ENCODE peak calls at places on chromosomes 3 and 15, in eight cellular contexts. D is ovary, A is uterus, S is body of pancreas, O is breast epithelium, B is thoracic aorta, V is endodermal cell, I is HCT116. Q is an unnamed sample.

GRCh38 chr15:93997071-93997658 is 234.2 kb upstream of the MCTP2 start:
- DNase-seq in D (no peak), A (peak), S (peak), O (no peak), B (no peak), V (no peak), I (peak), Q (no peak)

GRCh38 chr3:159632124-159632523 is 356.5 kb upstream of the IL12A start:
- DNase-seq in D (no peak), A (no peak), S (no peak), O (no peak), B (no peak), V (peak), I (no peak), Q (no peak)

GRCh38 chr3:120148187-120148954 is 54.1 kb upstream of the GSK3B start:
- DNase-seq in D (no peak), A (no peak), S (no peak), O (no peak), B (no peak), V (no peak), I (no peak), Q (no peak)

GRCh38 chr3:188700918-188701317 is 470.9 kb upstream of the TPRG1 start:
- DNase-seq in D (no peak), A (no peak), S (no peak), O (no peak), B (no peak), V (no peak), I (no peak), Q (no peak)

GRCh38 chr3:100042577-100042981 is 71.7 kb downstream of the FILIP1L start:
- DNase-seq in D (no peak), A (no peak), S (no peak), O (no peak), B (no peak), V (no peak), I (no peak), Q (no peak)

GRCh38 chr15:60520041-60520824 is 41.3 kb upstream of the ICE2 start:
- DNase-seq in D (no peak), A (no peak), S (no peak), O (no peak), B (no peak), V (no peak), I (peak), Q (no peak)

GRCh38 chr3:33060609-33061337 is 36.2 kb downstream of the GLB1 start:
- DNase-seq in D (no peak), A (no peak), S (no peak), O (no peak), B (no peak), V (no peak), I (no peak), Q (peak)

GRCh38 chr3:39110041-39110639 is 2.7 kb downstream of the TTC21A start:
- DNase-seq in D (no peak), A (no peak), S (no peak), O (no peak), B (no peak), V (peak), I (no peak), Q (no peak)

GRCh38 chr3:76991165-76991564 is 48.7 kb upstream of the ROBO2 start:
- DNase-seq in D (no peak), A (no peak), S (no peak), O (no peak), B (no peak), V (no peak), I (no peak), Q (no peak)

GRCh38 chr3:109081746-109082510 is 36.0 kb downstream of the MORC1 start:
- DNase-seq in D (no peak), A (no peak), S (peak), O (no peak), B (no peak), V (peak), I (peak), Q (peak)

GRCh38 chr3:172021165-172021564 is 18.2 kb upstream of the FNDC3B start:
- DNase-seq in D (no peak), A (no peak), S (no peak), O (no peak), B (no peak), V (no peak), I (no peak), Q (no peak)

GRCh38 chr15:55318588-55319494 is at the start of the genes PIGB and PIGBOS1:
- DNase-seq in D (peak), A (peak), S (peak), O (peak), B (peak), V (peak), I (peak), Q (peak)

GRCh38 chr3:13411186-13411860 is 8.8 kb downstream of the NUP210 start:
- DNase-seq in D (no peak), A (no peak), S (no peak), O (no peak), B (no peak), V (no peak), I (no peak), Q (no peak)

GRCh38 chr15:90232196-90232595 is 1.5 kb downstream of the CIB1 start:
- DNase-seq in D (no peak), A (no peak), S (peak), O (no peak), B (no peak), V (no peak), I (no peak), Q (no peak)

GRCh38 chr3:36729204-36730056 is 34.9 kb downstream of the DCLK3 start:
- DNase-seq in D (no peak), A (no peak), S (no peak), O (no peak), B (no peak), V (no peak), I (peak), Q (no peak)

GRCh38 chr15:85723960-85724945 is 70.5 kb downstream of the KLHL25 start:
- DNase-seq in D (no peak), A (no peak), S (no peak), O (no peak), B (no peak), V (no peak), I (no peak), Q (no peak)

GRCh38 chr15:64035525-64035924 is 10.8 kb downstream of the DAPK2 start:
- DNase-seq in D (no peak), A (no peak), S (no peak), O (no peak), B (no peak), V (no peak), I (no peak), Q (no peak)

GRCh38 chr3:10546181-10546624 is 40.8 kb upstream of the ATP2B2 start:
- DNase-seq in D (no peak), A (no peak), S (no peak), O (peak), B (no peak), V (peak), I (no peak), Q (no peak)

GRCh38 chr15:94691169-94691568 is 459.8 kb downstream of the MCTP2 start:
- DNase-seq in D (no peak), A (no peak), S (no peak), O (no peak), B (no peak), V (no peak), I (no peak), Q (no peak)

GRCh38 chr3:40771112-40771511 is 246.4 kb downstream of the ZNF621 start:
- DNase-seq in D (no peak), A (no peak), S (no peak), O (no peak), B (peak), V (no peak), I (no peak), Q (no peak)

GRCh38 chr15:101510212-101511197 is 21.0 kb upstream of the PCSK6 start:
- DNase-seq in D (no peak), A (no peak), S (no peak), O (no peak), B (no peak), V (no peak), I (no peak), Q (no peak)

GRCh38 chr15:73464602-73465001 is 21.6 kb downstream of the REC114 start:
- DNase-seq in D (no peak), A (no peak), S (no peak), O (no peak), B (no peak), V (peak), I (no peak), Q (no peak)

GRCh38 chr3:71579301-71579933 is 4.1 kb downstream of the FOXP1 start:
- DNase-seq in D (no peak), A (no peak), S (no peak), O (no peak), B (no peak), V (no peak), I (no peak), Q (no peak)

GRCh38 chr3:79011821-79012529 is 755.8 kb downstream of the ROBO1 start:
- DNase-seq in D (no peak), A (no peak), S (no peak), O (no peak), B (no peak), V (no peak), I (no peak), Q (no peak)

GRCh38 chr3:143895805-143896204 is 47.5 kb upstream of the SLC9A9 start:
- DNase-seq in D (no peak), A (no peak), S (no peak), O (no peak), B (no peak), V (no peak), I (no peak), Q (no peak)
- TF ChIP-seq CTCF in D (no peak), A (no peak), S (peak), O (no peak), B (no peak), V (peak), I (no peak), Q (no peak)

GRCh38 chr15:79091204-79091867 is 756 bp upstream of the RASGRF1 start:
- DNase-seq in D (no peak), A (no peak), S (no peak), O (no peak), B (no peak), V (peak), I (no peak), Q (no peak)
- H3K4me3 ChIP-seq in D (no peak), A (no peak), S (no peak), O (peak), B (peak), V (peak), I (no peak), Q (no peak)

GRCh38 chr3:47885168-47885567 is 82.2 kb downstream of the DHX30 start:
- DNase-seq in D (no peak), A (no peak), S (no peak), O (no peak), B (no peak), V (no peak), I (no peak), Q (no peak)

GRCh38 chr3:47892284-47892683 is 89.3 kb downstream of the DHX30 start:
- DNase-seq in D (no peak), A (no peak), S (no peak), O (no peak), B (no peak), V (no peak), I (no peak), Q (no peak)

GRCh38 chr3:47890037-47890831 is 87.3 kb downstream of the DHX30 start:
- DNase-seq in D (no peak), A (no peak), S (no peak), O (no peak), B (no peak), V (no peak), I (no peak), Q (no peak)

GRCh38 chr3:47890832-47891620 is 88.1 kb downstream of the DHX30 start:
- DNase-seq in D (no peak), A (peak), S (peak), O (no peak), B (no peak), V (no peak), I (no peak), Q (no peak)

DNA sequence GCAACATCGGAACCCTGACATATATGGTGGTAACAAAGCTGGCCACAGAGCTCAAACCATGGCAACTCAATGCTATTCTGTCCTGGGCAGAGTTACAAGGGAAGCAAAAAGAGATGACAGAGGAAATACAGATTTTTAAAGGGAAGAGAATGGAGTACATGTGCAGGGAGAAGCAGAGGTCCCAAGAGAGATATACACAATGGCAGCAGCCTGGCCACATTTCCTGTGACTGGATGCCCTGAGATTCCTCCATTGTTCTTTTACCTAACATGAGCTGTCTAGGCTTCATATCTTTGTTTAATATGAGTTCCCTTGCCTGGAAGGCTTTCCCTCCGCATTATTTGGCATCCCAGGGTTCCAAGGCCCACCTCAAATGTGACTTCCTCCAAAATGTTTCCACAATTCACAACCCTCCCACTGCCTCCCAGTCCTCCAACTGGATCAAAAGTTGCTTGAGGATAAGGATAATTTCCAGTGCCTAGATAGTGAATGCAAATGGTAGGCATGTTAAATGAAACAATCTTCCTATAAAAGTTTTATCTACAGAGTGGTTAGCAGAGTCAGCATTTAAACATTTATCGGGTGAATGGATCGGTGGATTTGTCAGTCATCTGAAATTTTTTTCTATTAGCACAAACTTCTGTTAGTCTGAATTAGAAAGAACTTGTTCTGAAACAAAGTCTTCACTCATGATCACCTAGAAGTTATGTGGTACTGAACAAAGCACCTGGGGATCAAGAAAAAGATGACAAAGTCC is 86.2 kb downstream of the DHX30 start:
- DNase-seq in D (no peak), A (no peak), S (no peak), O (no peak), B (no peak), V (no peak), I (no peak), Q (no peak)
- H3K27ac ChIP-seq in D (no peak), A (peak), S (no peak), O (no peak), B (no peak), V (peak), I (no peak), Q (no peak)

GRCh38 chr3:5151586-5151985 is 29.5 kb downstream of the ARL8B start:
- DNase-seq in D (no peak), A (no peak), S (no peak), O (no peak), B (no peak), V (no peak), I (no peak), Q (no peak)
- TF ChIP-seq CTCF in D (no peak), A (no peak), S (no peak), O (no peak), B (no peak), V (no peak), I (no peak), Q (no peak)

GRCh38 chr3:116444819-116445290 is 432 bp downstream of the LSAMP start:
- DNase-seq in D (no peak), A (no peak), S (peak), O (no peak), B (no peak), V (peak), I (no peak), Q (no peak)

GRCh38 chr3:116443096-116443793 is 2.0 kb downstream of the LSAMP start:
- DNase-seq in D (no peak), A (no peak), S (no peak), O (no peak), B (no peak), V (peak), I (no peak), Q (no peak)

GRCh38 chr3:116445291-116445841 is at the start of gene LSAMP:
- DNase-seq in D (peak), A (no peak), S (peak), O (no peak), B (no peak), V (peak), I (no peak), Q (no peak)

GRCh38 chr3:116444099-116444700 is 1.1 kb downstream of the LSAMP start:
- DNase-seq in D (no peak), A (no peak), S (no peak), O (no peak), B (no peak), V (no peak), I (no peak), Q (no peak)

GRCh38 chr3:116446037-116446436 is 750 bp upstream of the LSAMP start:
- DNase-seq in D (no peak), A (no peak), S (no peak), O (no peak), B (no peak), V (no peak), I (no peak), Q (no peak)
- H3K4me3 ChIP-seq in D (no peak), A (no peak), S (no peak), O (no peak), B (no peak), V (peak), I (no peak), Q (no peak)

Q was measured in stomach.